ENCODE peak calls at places on chromosomes 7 and 10, in seven cellular contexts. One of them, this sample, is unnamed.

GRCh38 chr7:47552631-47553030 is 29.3 kb downstream of the TNS3 start:
- DNase-seq in heart left ventricle: no peak
- DNase-seq in ovary: peak
- DNase-seq in lower leg skin: peak
- DNase-seq in AG04450: no peak
- DNase-seq in AG04449: no peak
- DNase-seq in right lobe of liver: no peak
- DNase-seq in this sample: no peak

GRCh38 chr7:111092406-111093160 is 1.7 kb downstream of the LRRN3 start:
- DNase-seq in heart left ventricle: no peak
- DNase-seq in ovary: no peak
- DNase-seq in lower leg skin: no peak
- DNase-seq in AG04450: no peak
- DNase-seq in AG04449: no peak
- DNase-seq in right lobe of liver: no peak
- DNase-seq in this sample: no peak

GRCh38 chr10:89238956-89239713 is 12.4 kb downstream of the LIPA start:
- DNase-seq in heart left ventricle: no peak
- DNase-seq in ovary: no peak
- DNase-seq in lower leg skin: no peak
- DNase-seq in AG04450: no peak
- DNase-seq in AG04449: no peak
- DNase-seq in right lobe of liver: no peak
- DNase-seq in this sample: no peak

GRCh38 chr10:72731916-72732419 is 40.0 kb downstream of the MCU start:
- DNase-seq in heart left ventricle: no peak
- DNase-seq in ovary: no peak
- DNase-seq in lower leg skin: no peak
- DNase-seq in AG04450: no peak
- DNase-seq in AG04449: no peak
- DNase-seq in right lobe of liver: no peak
- DNase-seq in this sample: no peak

GRCh38 chr10:49138361-49138891 is 4.6 kb upstream of the FAM170B start:
- DNase-seq in heart left ventricle: no peak
- DNase-seq in ovary: peak
- DNase-seq in lower leg skin: no peak
- DNase-seq in AG04450: no peak
- DNase-seq in AG04449: no peak
- DNase-seq in right lobe of liver: no peak
- DNase-seq in this sample: no peak

GRCh38 chr7:97126483-97127171 is 9.1 kb downstream of the SDHAF3 start:
- DNase-seq in heart left ventricle: no peak
- DNase-seq in ovary: no peak
- DNase-seq in lower leg skin: no peak
- DNase-seq in AG04450: no peak
- DNase-seq in AG04449: no peak
- DNase-seq in right lobe of liver: no peak
- DNase-seq in this sample: no peak

GRCh38 chr10:114753126-114753525 is 68.5 kb upstream of the FHIP2A start:
- DNase-seq in heart left ventricle: no peak
- DNase-seq in ovary: no peak
- DNase-seq in lower leg skin: no peak
- DNase-seq in AG04450: no peak
- DNase-seq in AG04449: no peak
- DNase-seq in right lobe of liver: no peak
- DNase-seq in this sample: no peak

GRCh38 chr7:43701929-43702328 is 27.4 kb downstream of the COA1 start:
- DNase-seq in heart left ventricle: no peak
- DNase-seq in ovary: no peak
- DNase-seq in lower leg skin: no peak
- DNase-seq in AG04450: no peak
- DNase-seq in AG04449: no peak
- DNase-seq in right lobe of liver: no peak
- DNase-seq in this sample: peak

GRCh38 chr10:17624996-17625395 is 7.8 kb upstream of the HACD1 start:
- DNase-seq in heart left ventricle: no peak
- DNase-seq in ovary: no peak
- DNase-seq in lower leg skin: no peak
- DNase-seq in AG04450: no peak
- DNase-seq in AG04449: no peak
- DNase-seq in right lobe of liver: no peak
- DNase-seq in this sample: peak

GRCh38 chr10:6995339-6995738 is 415.3 kb upstream of the PRKCQ start:
- DNase-seq in heart left ventricle: no peak
- DNase-seq in ovary: no peak
- DNase-seq in lower leg skin: no peak
- DNase-seq in AG04450: no peak
- DNase-seq in AG04449: no peak
- DNase-seq in right lobe of liver: no peak
- DNase-seq in this sample: no peak

GRCh38 chr10:93437000-93437945 is 44.9 kb downstream of the MYOF start:
- DNase-seq in heart left ventricle: peak
- DNase-seq in ovary: peak
- DNase-seq in lower leg skin: peak
- DNase-seq in AG04450: peak
- DNase-seq in AG04449: peak
- DNase-seq in right lobe of liver: no peak
- DNase-seq in this sample: no peak

GRCh38 chr7:78530351-78530750 is 731.8 kb downstream of the PHTF2 start:
- DNase-seq in heart left ventricle: no peak
- DNase-seq in ovary: no peak
- DNase-seq in lower leg skin: no peak
- DNase-seq in AG04450: peak
- DNase-seq in AG04449: peak
- DNase-seq in right lobe of liver: no peak
- DNase-seq in this sample: no peak

GRCh38 chr10:13839430-13839986 is 252.7 kb downstream of the PRPF18 start:
- DNase-seq in heart left ventricle: no peak
- DNase-seq in ovary: no peak
- DNase-seq in lower leg skin: no peak
- DNase-seq in AG04450: peak
- DNase-seq in AG04449: peak
- DNase-seq in right lobe of liver: no peak
- DNase-seq in this sample: no peak

GRCh38 chr10:52486840-52487611 is 172.9 kb downstream of the DKK1 start:
- DNase-seq in heart left ventricle: no peak
- DNase-seq in ovary: no peak
- DNase-seq in lower leg skin: no peak
- DNase-seq in AG04450: peak
- DNase-seq in AG04449: peak
- DNase-seq in right lobe of liver: no peak
- DNase-seq in this sample: no peak

GRCh38 chr7:151400626-151401315 is 9.1 kb downstream of the WDR86 start:
- DNase-seq in heart left ventricle: no peak
- DNase-seq in ovary: no peak
- DNase-seq in lower leg skin: no peak
- DNase-seq in AG04450: no peak
- DNase-seq in AG04449: no peak
- DNase-seq in right lobe of liver: peak
- DNase-seq in this sample: no peak

GRCh38 chr10:95530021-95530420 is 31.1 kb downstream of the SORBS1 start:
- DNase-seq in heart left ventricle: no peak
- DNase-seq in ovary: no peak
- DNase-seq in lower leg skin: no peak
- DNase-seq in AG04450: no peak
- DNase-seq in AG04449: no peak
- DNase-seq in right lobe of liver: no peak
- DNase-seq in this sample: no peak

GRCh38 chr7:27697861-27698430 is 35.3 kb upstream of the HIBADH start:
- DNase-seq in heart left ventricle: peak
- DNase-seq in ovary: peak
- DNase-seq in lower leg skin: peak
- DNase-seq in AG04450: no peak
- DNase-seq in AG04449: no peak
- DNase-seq in right lobe of liver: no peak
- DNase-seq in this sample: no peak

GRCh38 chr10:25933653-25934608 is at the start of gene MYO3A:
- DNase-seq in heart left ventricle: no peak
- DNase-seq in ovary: no peak
- DNase-seq in lower leg skin: no peak
- DNase-seq in AG04450: no peak
- DNase-seq in AG04449: no peak
- DNase-seq in right lobe of liver: no peak
- DNase-seq in this sample: no peak

GRCh38 chr10:60073397-60073780 is 167.0 kb upstream of the CCDC6 start:
- DNase-seq in heart left ventricle: no peak
- DNase-seq in ovary: no peak
- DNase-seq in lower leg skin: no peak
- DNase-seq in AG04450: no peak
- DNase-seq in AG04449: no peak
- DNase-seq in right lobe of liver: no peak
- DNase-seq in this sample: no peak

GRCh38 chr7:77537595-77538185 is 595 bp downstream of the PTPN12 start:
- DNase-seq in heart left ventricle: peak
- DNase-seq in ovary: peak
- DNase-seq in lower leg skin: peak
- DNase-seq in AG04450: no peak
- DNase-seq in AG04449: no peak
- DNase-seq in right lobe of liver: peak
- DNase-seq in this sample: no peak

GRCh38 chr7:137953692-137954470 is 48.0 kb downstream of the CREB3L2 start:
- DNase-seq in heart left ventricle: no peak
- DNase-seq in ovary: no peak
- DNase-seq in lower leg skin: no peak
- DNase-seq in AG04450: no peak
- DNase-seq in AG04449: no peak
- DNase-seq in right lobe of liver: no peak
- DNase-seq in this sample: peak

GRCh38 chr7:959271-959670 is 4.8 kb upstream of the ADAP1 start:
- DNase-seq in heart left ventricle: no peak
- DNase-seq in ovary: no peak
- DNase-seq in lower leg skin: no peak
- DNase-seq in AG04450: no peak
- DNase-seq in AG04449: no peak
- DNase-seq in right lobe of liver: peak
- DNase-seq in this sample: no peak

DNA sequence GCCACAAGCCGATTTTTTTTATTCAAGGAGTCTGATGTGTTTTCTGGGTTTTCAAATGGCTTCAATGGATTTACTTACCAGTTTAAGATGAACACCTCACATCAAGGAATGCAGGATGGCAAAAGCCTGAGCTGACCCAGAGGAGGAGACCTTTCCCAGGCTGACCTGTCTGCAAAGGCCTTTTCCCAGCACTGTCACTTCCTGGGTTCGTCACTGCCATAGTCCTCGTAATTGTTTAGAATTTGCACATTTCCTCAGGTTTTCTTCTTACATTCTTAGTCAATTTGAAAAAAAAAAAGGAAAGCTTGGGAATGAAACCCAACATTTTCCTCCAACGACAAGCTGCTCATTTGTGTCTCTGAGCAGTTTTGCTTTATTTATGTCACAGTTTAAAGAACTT is 42.0 kb downstream of the PTER start:
- DNase-seq in heart left ventricle: no peak
- DNase-seq in ovary: no peak
- DNase-seq in lower leg skin: no peak
- DNase-seq in AG04450: no peak
- DNase-seq in AG04449: no peak
- DNase-seq in right lobe of liver: no peak
- DNase-seq in this sample: no peak
- TF ChIP-seq CTCF in heart left ventricle: no peak
- TF ChIP-seq CTCF in ovary: no peak
- TF ChIP-seq CTCF in lower leg skin: no peak
- TF ChIP-seq CTCF in AG04450: no peak
- TF ChIP-seq CTCF in AG04449: no peak
- TF ChIP-seq CTCF in right lobe of liver: no peak
- TF ChIP-seq CTCF in this sample: no peak

GRCh38 chr7:17463511-17464085 is 165.1 kb downstream of the AHR start:
- DNase-seq in heart left ventricle: no peak
- DNase-seq in ovary: no peak
- DNase-seq in lower leg skin: no peak
- DNase-seq in AG04450: no peak
- DNase-seq in AG04449: no peak
- DNase-seq in right lobe of liver: no peak
- DNase-seq in this sample: no peak

GRCh38 chr7:17460665-17461064 is 162.2 kb downstream of the AHR start:
- DNase-seq in heart left ventricle: no peak
- DNase-seq in ovary: no peak
- DNase-seq in lower leg skin: no peak
- DNase-seq in AG04450: no peak
- DNase-seq in AG04449: no peak
- DNase-seq in right lobe of liver: no peak
- DNase-seq in this sample: no peak

GRCh38 chr7:17462059-17462695 is 163.7 kb downstream of the AHR start:
- DNase-seq in heart left ventricle: no peak
- DNase-seq in ovary: no peak
- DNase-seq in lower leg skin: no peak
- DNase-seq in AG04450: no peak
- DNase-seq in AG04449: no peak
- DNase-seq in right lobe of liver: no peak
- DNase-seq in this sample: no peak

GRCh38 chr7:17466201-17466600 is 167.7 kb downstream of the AHR start:
- DNase-seq in heart left ventricle: no peak
- DNase-seq in ovary: no peak
- DNase-seq in lower leg skin: no peak
- DNase-seq in AG04450: no peak
- DNase-seq in AG04449: no peak
- DNase-seq in right lobe of liver: no peak
- DNase-seq in this sample: no peak
- H3K4me3 ChIP-seq in heart left ventricle: no peak
- H3K4me3 ChIP-seq in ovary: no peak
- H3K4me3 ChIP-seq in lower leg skin: no peak
- H3K4me3 ChIP-seq in AG04450: no peak
- H3K4me3 ChIP-seq in AG04449: no peak
- H3K4me3 ChIP-seq in right lobe of liver: no peak
- H3K4me3 ChIP-seq in this sample: no peak

DNA sequence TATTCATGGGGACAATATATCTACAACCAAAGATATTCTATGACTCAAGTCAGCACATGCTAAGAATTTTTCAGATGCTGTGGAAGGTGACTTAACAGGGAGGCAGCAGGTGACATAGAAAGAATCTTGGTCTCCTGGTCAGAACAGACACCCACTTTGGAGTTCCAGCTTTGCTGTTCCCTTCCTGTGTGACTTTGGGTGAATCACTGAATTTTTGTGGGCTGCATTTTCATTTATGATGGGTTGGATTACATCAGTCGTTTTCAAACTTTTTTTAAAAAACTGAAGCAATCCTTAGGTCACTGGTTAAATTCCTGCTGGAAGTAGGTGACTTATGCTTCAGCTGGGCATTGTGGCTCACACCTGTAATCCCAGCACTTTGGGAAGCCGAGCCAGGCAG is 24.9 kb downstream of the RGR start:
- DNase-seq in heart left ventricle: no peak
- DNase-seq in ovary: no peak
- DNase-seq in lower leg skin: no peak
- DNase-seq in AG04450: peak
- DNase-seq in AG04449: peak
- DNase-seq in right lobe of liver: no peak
- DNase-seq in this sample: no peak
- TF ChIP-seq CTCF in heart left ventricle: no peak
- TF ChIP-seq CTCF in ovary: no peak
- TF ChIP-seq CTCF in lower leg skin: no peak
- TF ChIP-seq CTCF in AG04450: no peak
- TF ChIP-seq CTCF in AG04449: no peak
- TF ChIP-seq CTCF in right lobe of liver: no peak
- TF ChIP-seq CTCF in this sample: no peak

DNA sequence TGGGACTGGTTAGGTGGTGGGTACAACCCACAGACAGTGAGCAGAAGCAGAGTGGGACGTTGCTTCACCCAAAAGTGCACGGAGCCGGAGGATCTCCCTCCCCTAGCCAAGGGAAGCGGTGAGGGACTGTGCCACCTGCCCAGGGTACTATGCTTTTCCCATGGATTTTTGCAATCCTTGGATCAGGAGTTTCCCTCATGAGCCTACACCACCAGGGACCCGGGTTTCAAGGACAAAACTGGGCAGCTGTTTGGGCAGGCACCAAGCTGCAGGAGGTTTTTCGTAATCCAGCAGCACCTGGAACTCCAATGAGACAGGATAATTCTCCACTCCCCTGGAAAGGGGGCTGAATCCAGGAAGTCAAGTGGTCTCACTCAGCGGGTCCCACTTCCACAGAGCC is 209.1 kb upstream of the CXCL12 start:
- DNase-seq in heart left ventricle: no peak
- DNase-seq in ovary: no peak
- DNase-seq in lower leg skin: no peak
- DNase-seq in AG04450: no peak
- DNase-seq in AG04449: no peak
- DNase-seq in right lobe of liver: no peak
- DNase-seq in this sample: no peak
- H3K4me3 ChIP-seq in heart left ventricle: no peak
- H3K4me3 ChIP-seq in ovary: no peak
- H3K4me3 ChIP-seq in lower leg skin: no peak
- H3K4me3 ChIP-seq in AG04450: no peak
- H3K4me3 ChIP-seq in AG04449: no peak
- H3K4me3 ChIP-seq in right lobe of liver: no peak
- H3K4me3 ChIP-seq in this sample: no peak